ENCODE peak calls at places on chromosomes 11 and 22, in six cellular contexts. P, W, D, K, E and C are unnamed samples.
A peak's percentile ranks its signal among the peaks of the same experiment; 100 is the strongest.

GRCh38 chr11:106167085-106167484 is 89.6 kb downstream of the AASDHPPT start:
- DNase-seq in W (no peak), E (no peak), D (no peak), K (no peak), P (no peak), C (no peak)

GRCh38 chr11:70568504-70569172 is 170.3 kb downstream of the CTTN start:
- DNase-seq in E (peak; percentile 72), K (no peak), P (peak; percentile 67), D (no peak), W (peak; percentile 44), C (no peak)

GRCh38 chr11:88367310-88367709 is 29.8 kb upstream of the CTSC start:
- DNase-seq in P (no peak), K (no peak), W (no peak), E (no peak), D (no peak), C (no peak)

GRCh38 chr22:45462034-45462655 is 40.5 kb upstream of the FBLN1 start:
- DNase-seq in D (no peak), P (peak; percentile 21), E (no peak), K (peak; percentile 58), W (peak; percentile 21), C (no peak)

GRCh38 chr22:22955276-22955798 is 67.7 kb downstream of the IGLL5 start:
- DNase-seq in W (peak; percentile 81), P (no peak), E (no peak), K (no peak), D (no peak), C (no peak)

GRCh38 chr11:69801513-69802335 is 17.5 kb downstream of the FGF3 start:
- DNase-seq in K (peak; percentile 34), W (peak; percentile 78), P (peak; percentile 95), E (peak; percentile 96), D (no peak), C (peak; percentile 64)

GRCh38 chr11:104830080-104830479 is 68.2 kb downstream of the CASP12 start:
- DNase-seq in W (no peak), P (no peak), D (no peak), E (no peak), K (no peak), C (peak; percentile 1)

GRCh38 chr11:114166389-114166788 is 106.9 kb downstream of the ZBTB16 start:
- DNase-seq in W (no peak), D (no peak), K (no peak), P (no peak), E (no peak), C (no peak)

GRCh38 chr11:70742553-70743291 is 344.4 kb downstream of the CTTN start:
- DNase-seq in K (no peak), W (peak; percentile 94), D (no peak), E (peak; percentile 82), P (peak; percentile 85), C (no peak)

GRCh38 chr11:86473991-86474833 is 99.5 kb downstream of the CCDC81 start:
- DNase-seq in W (no peak), E (no peak), D (no peak), K (no peak), P (no peak), C (no peak)

GRCh38 chr22:44449061-44449682 is 48.9 kb downstream of the RTL6 start:
- DNase-seq in P (no peak), E (no peak), D (no peak), W (peak; percentile 11), K (no peak), C (no peak)

GRCh38 chr22:17858033-17858432 is 83.8 kb upstream of the BID start:
- DNase-seq in P (no peak), E (no peak), W (no peak), K (no peak), D (no peak), C (no peak)

GRCh38 chr11:77060234-77060633 is 6.5 kb upstream of the CAPN5 start:
- DNase-seq in D (no peak), K (no peak), P (no peak), E (no peak), W (no peak), C (no peak)
- TF ChIP-seq ATF3 in D (no peak), K (no peak), P (no peak), E (no peak), W (no peak), C (no peak)

DNA sequence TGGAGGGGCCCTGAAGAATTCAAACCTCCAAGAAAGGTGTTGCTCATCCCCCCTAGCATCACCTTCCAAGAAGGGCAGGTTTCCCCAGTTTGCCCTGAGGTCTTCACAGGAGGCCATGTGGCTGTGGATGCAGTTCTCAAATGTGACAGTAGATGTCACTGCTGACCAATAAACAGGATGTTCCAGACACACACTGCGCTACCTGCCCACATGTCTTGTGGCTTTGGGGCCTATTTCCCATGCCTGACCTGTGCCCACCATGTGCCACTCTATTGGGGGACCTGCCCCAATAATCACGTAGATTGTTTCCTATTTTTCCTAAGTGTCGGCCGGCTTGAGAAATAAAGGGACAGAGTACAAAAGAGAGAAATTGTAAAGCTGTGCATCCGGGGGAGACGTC is 4.5 kb downstream of the GSTT2 start:
- DNase-seq in E (peak; percentile 68), P (peak; percentile 79), K (no peak), W (no peak), D (no peak), C (peak; percentile 48)
- TF ChIP-seq ATF3 in E (no peak), P (no peak), K (no peak), W (no peak), D (no peak), C (no peak)

GRCh38 chr22:28620244-28620922 is 59.3 kb downstream of the TTC28 start:
- DNase-seq in W (no peak), D (no peak), K (no peak), E (no peak), P (no peak), C (no peak)
- TF ChIP-seq ATF3 in W (no peak), D (no peak), K (no peak), E (no peak), P (no peak), C (no peak)

GRCh38 chr11:6587360-6587953 is 16.0 kb downstream of the RRP8 start:
- DNase-seq in K (no peak), D (no peak), W (no peak), P (no peak), E (peak; percentile 43), C (no peak)
- TF ChIP-seq ATF3 in K (no peak), D (no peak), W (no peak), P (no peak), E (no peak), C (no peak)